ENCODE peak calls at places on chromosomes 16 and 17, in ten cellular contexts. E is pancreas; W is fibroblast of lung; X is CD8-positive, alpha-beta T cell; J is stomach; P is HCT116; L is BE2C; I is kidney; K is uterus; D is colonic mucosa. Z is an unnamed sample. For H3K4me1, the result is how much of the 10 kb centered on the place peaks cover.

GRCh38 chr16:82329504-82330192 is 159.6 kb upstream of the MPHOSPH6 start:
- DNase-seq in J (peak), L (no peak), D (no peak), W (no peak), I (no peak), E (peak), P (no peak), K (no peak), X (no peak), Z (no peak)

GRCh38 chr17:37490638-37491614 is 1.2 kb downstream of the DUSP14 start:
- DNase-seq in L (no peak), J (no peak), E (no peak), X (no peak), W (peak), D (peak), K (peak), P (peak), I (no peak), Z (peak)

GRCh38 chr17:40888321-40888720 is 3.3 kb upstream of the KRT20 start:
- DNase-seq in K (no peak), E (no peak), J (no peak), D (no peak), W (no peak), L (no peak), X (no peak), P (no peak), I (no peak), Z (no peak)

GRCh38 chr17:73650147-73650546 is 5.9 kb upstream of the SDK2 start:
- DNase-seq in X (no peak), W (no peak), D (peak), E (no peak), L (peak), J (no peak), P (no peak), K (no peak), I (no peak), Z (no peak)

GRCh38 chr17:82876149-82876548 is 36.3 kb upstream of the ZNF750 start:
- DNase-seq in X (no peak), K (peak), L (no peak), W (peak), I (peak), D (no peak), P (no peak), E (no peak), J (no peak), Z (peak)

GRCh38 chr16:17544785-17545184 is 74.0 kb upstream of the XYLT1 start:
- DNase-seq in P (peak), K (no peak), D (peak), I (no peak), E (no peak), J (no peak), L (peak), X (peak), W (no peak), Z (no peak)

GRCh38 chr16:50611332-50611934 is 63.2 kb downstream of the NKD1 start:
- DNase-seq in E (no peak), I (peak), P (no peak), X (no peak), D (no peak), L (no peak), J (no peak), K (no peak), W (peak), Z (no peak)

GRCh38 chr17:5785867-5786509 is 201.7 kb upstream of the NLRP1 start:
- DNase-seq in L (no peak), D (no peak), J (no peak), P (no peak), K (no peak), E (no peak), X (no peak), I (no peak), W (peak), Z (no peak)

GRCh38 chr17:180380-181212 is 854 bp downstream of the DOC2B start:
- DNase-seq in J (no peak), I (peak), X (no peak), W (no peak), D (no peak), K (no peak), L (no peak), P (no peak), E (peak), Z (no peak)

GRCh38 chr17:78327880-78328279 is 32.0 kb downstream of the SOCS3 start:
- DNase-seq in P (no peak), I (peak), K (no peak), X (no peak), E (no peak), J (no peak), L (no peak), W (no peak), D (no peak), Z (no peak)

GRCh38 chr17:78322858-78323455 is 36.9 kb downstream of the SOCS3 start:
- DNase-seq in E (no peak), L (no peak), J (no peak), W (no peak), P (no peak), D (no peak), X (no peak), I (peak), K (peak), Z (peak)

GRCh38 chr17:78323821-78324390 is 36.0 kb downstream of the SOCS3 start:
- DNase-seq in I (no peak), J (no peak), X (no peak), D (no peak), E (no peak), P (no peak), K (no peak), W (no peak), L (no peak), Z (peak)

GRCh38 chr17:78324391-78325075 is 35.3 kb downstream of the SOCS3 start:
- DNase-seq in I (peak), P (no peak), W (peak), K (peak), E (no peak), L (no peak), J (no peak), X (no peak), D (peak), Z (peak)

DNA sequence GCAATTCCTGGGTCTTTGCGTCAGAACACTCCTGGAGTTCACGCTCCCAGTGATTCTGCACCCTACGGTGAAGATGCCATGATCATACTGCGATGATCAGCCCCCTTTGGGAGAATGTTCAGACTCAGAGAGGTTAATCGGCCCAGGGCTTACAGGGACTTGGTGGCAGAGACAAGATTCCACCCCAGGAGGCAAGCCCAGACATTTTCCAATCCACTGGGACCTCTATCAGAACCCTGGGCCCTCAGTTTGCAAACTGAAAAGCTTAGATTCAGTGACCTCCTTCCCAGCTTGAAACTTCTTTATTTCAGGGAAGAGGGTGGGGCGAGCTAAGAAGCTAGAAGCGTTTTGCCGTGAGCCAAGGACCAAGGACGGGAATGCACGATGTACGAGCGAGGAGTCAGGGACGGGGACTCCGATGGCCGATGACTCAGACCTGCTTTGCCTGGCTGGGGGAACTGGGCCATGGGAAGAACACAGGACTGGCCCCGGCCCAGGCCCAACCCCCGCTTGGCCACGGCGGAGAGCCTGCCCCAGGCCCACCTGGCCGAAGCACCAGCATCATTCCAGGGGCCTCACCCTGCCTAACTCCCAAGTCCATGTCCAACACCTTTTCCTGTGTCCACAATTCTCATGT is 34.7 kb downstream of the SOCS3 start:
- DNase-seq in P (no peak), E (no peak), I (peak), D (no peak), L (no peak), J (no peak), W (peak), X (no peak), K (no peak), Z (peak)
- H3K4me3 ChIP-seq in P (peak), E (no peak), I (no peak), D (no peak), L (no peak), J (no peak), W (no peak), X (peak), K (no peak), Z (no peak)

GRCh38 chr16:29816694-29817441 is 916 bp downstream of the PAGR1 start:
- DNase-seq in I (peak), K (peak), P (no peak), W (peak), X (peak), E (peak), L (peak), J (peak), D (peak), Z (peak)
- H3K4me1 ChIP-seq in I (under half), K (under half), P (under half), W (under half), X (half or more), E (under half), L (under half), J (half or more), D (under half), Z (half or more)

GRCh38 chr16:25707982-25708583 is 16.3 kb downstream of the HS3ST4 start:
- DNase-seq in D (peak), K (no peak), W (no peak), X (no peak), L (peak), J (peak), I (no peak), E (peak), P (peak), Z (no peak)
- TF ChIP-seq CTCF in D (peak), K (no peak), W (no peak), X (no peak), L (peak), J (no peak), I (no peak), E (peak), P (peak), Z (no peak)

GRCh38 chr17:48597492-48597774 is 3.9 kb upstream of the HOXB5 start:
- DNase-seq in J (no peak), X (no peak), W (no peak), P (no peak), I (peak), D (no peak), K (no peak), L (no peak), E (no peak), Z (no peak)

GRCh38 chr17:48596000-48596734 is 2.6 kb upstream of the HOXB5 start:
- DNase-seq in J (no peak), X (no peak), P (no peak), L (no peak), W (no peak), K (no peak), I (peak), E (no peak), D (no peak), Z (no peak)

GRCh38 chr17:48595107-48595999 is 1.8 kb upstream of the HOXB5 start:
- DNase-seq in K (no peak), P (no peak), J (no peak), W (no peak), D (no peak), X (no peak), E (no peak), L (no peak), I (peak), Z (no peak)

GRCh38 chr17:48597775-48598631 is 4.4 kb upstream of the HOXB5 start:
- DNase-seq in W (peak), I (peak), D (peak), K (peak), L (no peak), P (no peak), X (peak), J (peak), E (no peak), Z (peak)

GRCh38 chr17:48596735-48597491 is 3.3 kb upstream of the HOXB5 start:
- DNase-seq in W (no peak), X (no peak), E (no peak), L (no peak), D (no peak), P (no peak), I (peak), J (no peak), K (no peak), Z (peak)
- H3K4me3 ChIP-seq in W (peak), X (peak), E (no peak), L (no peak), D (peak), P (no peak), I (peak), J (peak), K (no peak), Z (peak)

GRCh38 chr17:2083613-2084128 is 28.8 kb downstream of the HIC1 start:
- DNase-seq in E (peak), K (peak), P (no peak), W (no peak), X (no peak), I (no peak), J (no peak), D (no peak), L (no peak), Z (no peak)

GRCh38 chr17:2085648-2085949 is 30.7 kb downstream of the HIC1 start:
- DNase-seq in K (peak), J (no peak), P (no peak), L (no peak), W (peak), X (no peak), I (no peak), E (no peak), D (peak), Z (peak)

GRCh38 chr17:2084766-2085647 is 30.1 kb downstream of the HIC1 start:
- DNase-seq in L (peak), P (no peak), W (peak), D (peak), K (peak), I (peak), X (no peak), E (no peak), J (no peak), Z (peak)

GRCh38 chr17:2082003-2082862 is 27.3 kb downstream of the HIC1 start:
- DNase-seq in K (no peak), X (no peak), I (no peak), J (no peak), D (no peak), L (peak), W (no peak), P (no peak), E (no peak), Z (no peak)

GRCh38 chr17:2084129-2084765 is 29.3 kb downstream of the HIC1 start:
- DNase-seq in X (no peak), E (no peak), W (peak), D (peak), P (no peak), I (no peak), J (no peak), K (peak), L (peak), Z (peak)
- H3K4me1 ChIP-seq in X (under half), E (under half), W (half or more), D (under half), P (under half), I (half or more), J (half or more), K (under half), L (under half), Z (half or more)

Z was measured in sigmoid colon.